ENCODE peak calls at places on chromosomes 6 and 20, in seven cellular contexts. One of them, this sample, is unnamed.

GRCh38 chr6:43283514-43283901 is 14.6 kb upstream of the SLC22A7 start:
- DNase-seq in activated CD4-positive, CD25-positive, alpha-beta regulatory T cell: no peak
- DNase-seq in T-helper 2 cell: no peak
- DNase-seq in stimulated activated CD4-positive, alpha-beta T cell treated with anti-CD3 and anti-CD28 coated beads, Interleukin-12 subunit alpha, Interleukin-12 subunit beta, amount 100 ng/mL, for 48 hours: no peak
- DNase-seq in NCI-H1105: no peak
- DNase-seq in DMS79: no peak
- DNase-seq in PC-9: no peak
- DNase-seq in this sample: no peak

GRCh38 chr20:36532388-36532787 is 8.9 kb upstream of the MYL9 start:
- DNase-seq in PC-9: no peak
- DNase-seq in NCI-H1105: peak; percentile 12
- DNase-seq in DMS79: peak; percentile 21
- DNase-seq in T-helper 2 cell: no peak
- DNase-seq in stimulated activated CD4-positive, alpha-beta T cell treated with anti-CD3 and anti-CD28 coated beads, Interleukin-12 subunit alpha, Interleukin-12 subunit beta, amount 100 ng/mL, for 48 hours: no peak
- DNase-seq in activated CD4-positive, CD25-positive, alpha-beta regulatory T cell: no peak
- DNase-seq in this sample: no peak

GRCh38 chr20:24432057-24432456 is 37.4 kb upstream of the SYNDIG1 start:
- DNase-seq in PC-9: no peak
- DNase-seq in T-helper 2 cell: no peak
- DNase-seq in stimulated activated CD4-positive, alpha-beta T cell treated with anti-CD3 and anti-CD28 coated beads, Interleukin-12 subunit alpha, Interleukin-12 subunit beta, amount 100 ng/mL, for 48 hours: no peak
- DNase-seq in DMS79: no peak
- DNase-seq in NCI-H1105: no peak
- DNase-seq in activated CD4-positive, CD25-positive, alpha-beta regulatory T cell: no peak
- DNase-seq in this sample: no peak

GRCh38 chr20:34980543-34981213 is 25.0 kb downstream of the MYH7B start:
- DNase-seq in NCI-H1105: no peak
- DNase-seq in activated CD4-positive, CD25-positive, alpha-beta regulatory T cell: no peak
- DNase-seq in T-helper 2 cell: no peak
- DNase-seq in stimulated activated CD4-positive, alpha-beta T cell treated with anti-CD3 and anti-CD28 coated beads, Interleukin-12 subunit alpha, Interleukin-12 subunit beta, amount 100 ng/mL, for 48 hours: no peak
- DNase-seq in PC-9: no peak
- DNase-seq in DMS79: no peak
- DNase-seq in this sample: no peak

GRCh38 chr20:2692036-2692885 is at the start of gene EBF4:
- DNase-seq in NCI-H1105: peak; percentile 32
- DNase-seq in PC-9: no peak
- DNase-seq in T-helper 2 cell: peak; percentile 18
- DNase-seq in activated CD4-positive, CD25-positive, alpha-beta regulatory T cell: no peak
- DNase-seq in DMS79: no peak
- DNase-seq in stimulated activated CD4-positive, alpha-beta T cell treated with anti-CD3 and anti-CD28 coated beads, Interleukin-12 subunit alpha, Interleukin-12 subunit beta, amount 100 ng/mL, for 48 hours: no peak
- DNase-seq in this sample: no peak

GRCh38 chr20:2805682-2806350 is 5.4 kb upstream of the CPXM1 start:
- DNase-seq in PC-9: no peak
- DNase-seq in NCI-H1105: no peak
- DNase-seq in stimulated activated CD4-positive, alpha-beta T cell treated with anti-CD3 and anti-CD28 coated beads, Interleukin-12 subunit alpha, Interleukin-12 subunit beta, amount 100 ng/mL, for 48 hours: no peak
- DNase-seq in DMS79: no peak
- DNase-seq in activated CD4-positive, CD25-positive, alpha-beta regulatory T cell: no peak
- DNase-seq in T-helper 2 cell: no peak
- DNase-seq in this sample: no peak

GRCh38 chr6:166540631-166541331 is 45.7 kb downstream of the RAMACL start:
- DNase-seq in NCI-H1105: no peak
- DNase-seq in T-helper 2 cell: peak; percentile 71
- DNase-seq in PC-9: no peak
- DNase-seq in stimulated activated CD4-positive, alpha-beta T cell treated with anti-CD3 and anti-CD28 coated beads, Interleukin-12 subunit alpha, Interleukin-12 subunit beta, amount 100 ng/mL, for 48 hours: peak; percentile 39
- DNase-seq in activated CD4-positive, CD25-positive, alpha-beta regulatory T cell: peak; percentile 24
- DNase-seq in DMS79: no peak
- DNase-seq in this sample: no peak

GRCh38 chr20:2135018-2135417 is 33.4 kb downstream of the STK35 start:
- DNase-seq in stimulated activated CD4-positive, alpha-beta T cell treated with anti-CD3 and anti-CD28 coated beads, Interleukin-12 subunit alpha, Interleukin-12 subunit beta, amount 100 ng/mL, for 48 hours: no peak
- DNase-seq in activated CD4-positive, CD25-positive, alpha-beta regulatory T cell: no peak
- DNase-seq in NCI-H1105: no peak
- DNase-seq in DMS79: no peak
- DNase-seq in T-helper 2 cell: no peak
- DNase-seq in PC-9: no peak
- DNase-seq in this sample: no peak

GRCh38 chr20:32188376-32189122 is 19.0 kb downstream of the PLAGL2 start:
- DNase-seq in T-helper 2 cell: no peak
- DNase-seq in DMS79: no peak
- DNase-seq in PC-9: no peak
- DNase-seq in activated CD4-positive, CD25-positive, alpha-beta regulatory T cell: no peak
- DNase-seq in stimulated activated CD4-positive, alpha-beta T cell treated with anti-CD3 and anti-CD28 coated beads, Interleukin-12 subunit alpha, Interleukin-12 subunit beta, amount 100 ng/mL, for 48 hours: no peak
- DNase-seq in NCI-H1105: no peak
- DNase-seq in this sample: peak; percentile 39

GRCh38 chr6:78308025-78308424 is 559.3 kb upstream of the IRAK1BP1 start:
- DNase-seq in activated CD4-positive, CD25-positive, alpha-beta regulatory T cell: no peak
- DNase-seq in NCI-H1105: no peak
- DNase-seq in stimulated activated CD4-positive, alpha-beta T cell treated with anti-CD3 and anti-CD28 coated beads, Interleukin-12 subunit alpha, Interleukin-12 subunit beta, amount 100 ng/mL, for 48 hours: no peak
- DNase-seq in T-helper 2 cell: no peak
- DNase-seq in PC-9: no peak
- DNase-seq in DMS79: no peak
- DNase-seq in this sample: no peak

GRCh38 chr20:39117486-39117885 is 155.3 kb downstream of the DHX35 start:
- DNase-seq in stimulated activated CD4-positive, alpha-beta T cell treated with anti-CD3 and anti-CD28 coated beads, Interleukin-12 subunit alpha, Interleukin-12 subunit beta, amount 100 ng/mL, for 48 hours: no peak
- DNase-seq in NCI-H1105: peak; percentile 10
- DNase-seq in T-helper 2 cell: no peak
- DNase-seq in DMS79: no peak
- DNase-seq in PC-9: peak; percentile 64
- DNase-seq in activated CD4-positive, CD25-positive, alpha-beta regulatory T cell: no peak
- DNase-seq in this sample: no peak

GRCh38 chr20:24980321-24981053 is 12.1 kb downstream of the APMAP start:
- DNase-seq in activated CD4-positive, CD25-positive, alpha-beta regulatory T cell: no peak
- DNase-seq in PC-9: no peak
- DNase-seq in stimulated activated CD4-positive, alpha-beta T cell treated with anti-CD3 and anti-CD28 coated beads, Interleukin-12 subunit alpha, Interleukin-12 subunit beta, amount 100 ng/mL, for 48 hours: no peak
- DNase-seq in NCI-H1105: no peak
- DNase-seq in DMS79: no peak
- DNase-seq in T-helper 2 cell: no peak
- DNase-seq in this sample: no peak

GRCh38 chr6:170147056-170147787 is 143.7 kb downstream of the DLL1 start:
- DNase-seq in PC-9: no peak
- DNase-seq in NCI-H1105: no peak
- DNase-seq in DMS79: no peak
- DNase-seq in T-helper 2 cell: peak; percentile 5
- DNase-seq in activated CD4-positive, CD25-positive, alpha-beta regulatory T cell: no peak
- DNase-seq in stimulated activated CD4-positive, alpha-beta T cell treated with anti-CD3 and anti-CD28 coated beads, Interleukin-12 subunit alpha, Interleukin-12 subunit beta, amount 100 ng/mL, for 48 hours: no peak
- DNase-seq in this sample: peak; percentile 46

GRCh38 chr20:38751360-38751976 is 3.2 kb downstream of the ACTR5 start:
- DNase-seq in T-helper 2 cell: no peak
- DNase-seq in PC-9: peak; percentile 41
- DNase-seq in activated CD4-positive, CD25-positive, alpha-beta regulatory T cell: no peak
- DNase-seq in stimulated activated CD4-positive, alpha-beta T cell treated with anti-CD3 and anti-CD28 coated beads, Interleukin-12 subunit alpha, Interleukin-12 subunit beta, amount 100 ng/mL, for 48 hours: no peak
- DNase-seq in NCI-H1105: peak; percentile 8
- DNase-seq in DMS79: no peak
- DNase-seq in this sample: no peak

GRCh38 chr6:42911171-42912021 is 4.5 kb upstream of the PTCRA start:
- DNase-seq in activated CD4-positive, CD25-positive, alpha-beta regulatory T cell: no peak
- DNase-seq in stimulated activated CD4-positive, alpha-beta T cell treated with anti-CD3 and anti-CD28 coated beads, Interleukin-12 subunit alpha, Interleukin-12 subunit beta, amount 100 ng/mL, for 48 hours: no peak
- DNase-seq in DMS79: no peak
- DNase-seq in T-helper 2 cell: no peak
- DNase-seq in NCI-H1105: no peak
- DNase-seq in PC-9: no peak
- DNase-seq in this sample: no peak

GRCh38 chr6:157982580-157983438 is 1.1 kb downstream of the SYNJ2 start:
- DNase-seq in activated CD4-positive, CD25-positive, alpha-beta regulatory T cell: no peak
- DNase-seq in DMS79: no peak
- DNase-seq in PC-9: peak; percentile 42
- DNase-seq in NCI-H1105: no peak
- DNase-seq in stimulated activated CD4-positive, alpha-beta T cell treated with anti-CD3 and anti-CD28 coated beads, Interleukin-12 subunit alpha, Interleukin-12 subunit beta, amount 100 ng/mL, for 48 hours: no peak
- DNase-seq in T-helper 2 cell: no peak
- DNase-seq in this sample: no peak

GRCh38 chr6:38638941-38639497 is 710 bp downstream of the BTBD9 start:
- DNase-seq in activated CD4-positive, CD25-positive, alpha-beta regulatory T cell: peak; percentile 14
- DNase-seq in PC-9: peak; percentile 41
- DNase-seq in NCI-H1105: peak; percentile 12
- DNase-seq in stimulated activated CD4-positive, alpha-beta T cell treated with anti-CD3 and anti-CD28 coated beads, Interleukin-12 subunit alpha, Interleukin-12 subunit beta, amount 100 ng/mL, for 48 hours: peak; percentile 48
- DNase-seq in T-helper 2 cell: peak; percentile 49
- DNase-seq in DMS79: peak; percentile 33
- DNase-seq in this sample: no peak

GRCh38 chr20:10806539-10806938 is 132.7 kb upstream of the JAG1 start:
- DNase-seq in T-helper 2 cell: no peak
- DNase-seq in activated CD4-positive, CD25-positive, alpha-beta regulatory T cell: no peak
- DNase-seq in NCI-H1105: no peak
- DNase-seq in stimulated activated CD4-positive, alpha-beta T cell treated with anti-CD3 and anti-CD28 coated beads, Interleukin-12 subunit alpha, Interleukin-12 subunit beta, amount 100 ng/mL, for 48 hours: no peak
- DNase-seq in PC-9: no peak
- DNase-seq in DMS79: no peak
- DNase-seq in this sample: no peak

GRCh38 chr20:47412073-47412472 is 55.6 kb upstream of the ZMYND8 start:
- DNase-seq in stimulated activated CD4-positive, alpha-beta T cell treated with anti-CD3 and anti-CD28 coated beads, Interleukin-12 subunit alpha, Interleukin-12 subunit beta, amount 100 ng/mL, for 48 hours: no peak
- DNase-seq in PC-9: no peak
- DNase-seq in T-helper 2 cell: no peak
- DNase-seq in activated CD4-positive, CD25-positive, alpha-beta regulatory T cell: no peak
- DNase-seq in NCI-H1105: no peak
- DNase-seq in DMS79: no peak
- DNase-seq in this sample: no peak

GRCh38 chr6:6105472-6106036 is 98.8 kb upstream of the NRN1 start:
- DNase-seq in DMS79: no peak
- DNase-seq in T-helper 2 cell: no peak
- DNase-seq in PC-9: no peak
- DNase-seq in stimulated activated CD4-positive, alpha-beta T cell treated with anti-CD3 and anti-CD28 coated beads, Interleukin-12 subunit alpha, Interleukin-12 subunit beta, amount 100 ng/mL, for 48 hours: no peak
- DNase-seq in NCI-H1105: no peak
- DNase-seq in activated CD4-positive, CD25-positive, alpha-beta regulatory T cell: no peak
- DNase-seq in this sample: no peak

GRCh38 chr6:10759312-10759839 is 11.8 kb downstream of the TMEM14B start:
- DNase-seq in activated CD4-positive, CD25-positive, alpha-beta regulatory T cell: no peak
- DNase-seq in DMS79: no peak
- DNase-seq in PC-9: peak; percentile 95
- DNase-seq in stimulated activated CD4-positive, alpha-beta T cell treated with anti-CD3 and anti-CD28 coated beads, Interleukin-12 subunit alpha, Interleukin-12 subunit beta, amount 100 ng/mL, for 48 hours: no peak
- DNase-seq in NCI-H1105: no peak
- DNase-seq in T-helper 2 cell: peak; percentile 3
- DNase-seq in this sample: no peak

GRCh38 chr20:4170621-4171537 is 155.5 kb upstream of the RNF24 start:
- DNase-seq in NCI-H1105: no peak
- DNase-seq in T-helper 2 cell: no peak
- DNase-seq in PC-9: no peak
- DNase-seq in stimulated activated CD4-positive, alpha-beta T cell treated with anti-CD3 and anti-CD28 coated beads, Interleukin-12 subunit alpha, Interleukin-12 subunit beta, amount 100 ng/mL, for 48 hours: no peak
- DNase-seq in activated CD4-positive, CD25-positive, alpha-beta regulatory T cell: no peak
- DNase-seq in DMS79: no peak
- DNase-seq in this sample: no peak

GRCh38 chr20:63182425-63182824 is 33.5 kb downstream of the YTHDF1 start:
- DNase-seq in NCI-H1105: no peak
- DNase-seq in activated CD4-positive, CD25-positive, alpha-beta regulatory T cell: no peak
- DNase-seq in DMS79: no peak
- DNase-seq in PC-9: no peak
- DNase-seq in T-helper 2 cell: no peak
- DNase-seq in stimulated activated CD4-positive, alpha-beta T cell treated with anti-CD3 and anti-CD28 coated beads, Interleukin-12 subunit alpha, Interleukin-12 subunit beta, amount 100 ng/mL, for 48 hours: no peak
- DNase-seq in this sample: no peak

GRCh38 chr6:13120483-13121482 is 207.6 kb downstream of the TBC1D7 start:
- DNase-seq in NCI-H1105: no peak
- DNase-seq in activated CD4-positive, CD25-positive, alpha-beta regulatory T cell: no peak
- DNase-seq in PC-9: no peak
- DNase-seq in T-helper 2 cell: no peak
- DNase-seq in DMS79: no peak
- DNase-seq in stimulated activated CD4-positive, alpha-beta T cell treated with anti-CD3 and anti-CD28 coated beads, Interleukin-12 subunit alpha, Interleukin-12 subunit beta, amount 100 ng/mL, for 48 hours: no peak
- DNase-seq in this sample: no peak

GRCh38 chr20:4814696-4815252 is 93.1 kb downstream of the PRND start:
- DNase-seq in DMS79: no peak
- DNase-seq in activated CD4-positive, CD25-positive, alpha-beta regulatory T cell: peak; percentile 33
- DNase-seq in NCI-H1105: no peak
- DNase-seq in stimulated activated CD4-positive, alpha-beta T cell treated with anti-CD3 and anti-CD28 coated beads, Interleukin-12 subunit alpha, Interleukin-12 subunit beta, amount 100 ng/mL, for 48 hours: peak; percentile 60
- DNase-seq in T-helper 2 cell: peak; percentile 90
- DNase-seq in PC-9: no peak
- DNase-seq in this sample: no peak

GRCh38 chr20:48789185-48789668 is 38.6 kb downstream of the PREX1 start:
- DNase-seq in T-helper 2 cell: no peak
- DNase-seq in PC-9: no peak
- DNase-seq in activated CD4-positive, CD25-positive, alpha-beta regulatory T cell: peak; percentile 17
- DNase-seq in stimulated activated CD4-positive, alpha-beta T cell treated with anti-CD3 and anti-CD28 coated beads, Interleukin-12 subunit alpha, Interleukin-12 subunit beta, amount 100 ng/mL, for 48 hours: no peak
- DNase-seq in DMS79: no peak
- DNase-seq in NCI-H1105: no peak
- DNase-seq in this sample: no peak

GRCh38 chr6:159969921-159970320 is 1.0 kb downstream of the IGF2R start:
- DNase-seq in PC-9: peak; percentile 39
- DNase-seq in T-helper 2 cell: no peak
- DNase-seq in DMS79: peak; percentile 8
- DNase-seq in NCI-H1105: peak; percentile 56
- DNase-seq in activated CD4-positive, CD25-positive, alpha-beta regulatory T cell: no peak
- DNase-seq in stimulated activated CD4-positive, alpha-beta T cell treated with anti-CD3 and anti-CD28 coated beads, Interleukin-12 subunit alpha, Interleukin-12 subunit beta, amount 100 ng/mL, for 48 hours: no peak
- DNase-seq in this sample: no peak

GRCh38 chr6:17768388-17768787 is 61.7 kb upstream of the NUP153 start:
- DNase-seq in NCI-H1105: no peak
- DNase-seq in DMS79: no peak
- DNase-seq in activated CD4-positive, CD25-positive, alpha-beta regulatory T cell: no peak
- DNase-seq in T-helper 2 cell: no peak
- DNase-seq in PC-9: no peak
- DNase-seq in stimulated activated CD4-positive, alpha-beta T cell treated with anti-CD3 and anti-CD28 coated beads, Interleukin-12 subunit alpha, Interleukin-12 subunit beta, amount 100 ng/mL, for 48 hours: no peak
- DNase-seq in this sample: no peak

GRCh38 chr6:138428943-138429616 is 25.1 kb downstream of the HEBP2 start:
- DNase-seq in PC-9: peak; percentile 55
- DNase-seq in NCI-H1105: peak; percentile 55
- DNase-seq in stimulated activated CD4-positive, alpha-beta T cell treated with anti-CD3 and anti-CD28 coated beads, Interleukin-12 subunit alpha, Interleukin-12 subunit beta, amount 100 ng/mL, for 48 hours: no peak
- DNase-seq in T-helper 2 cell: peak; percentile 11
- DNase-seq in DMS79: no peak
- DNase-seq in activated CD4-positive, CD25-positive, alpha-beta regulatory T cell: no peak
- DNase-seq in this sample: no peak

GRCh38 chr6:141451508-141452353 is 681.0 kb upstream of the GJE1 start:
- DNase-seq in stimulated activated CD4-positive, alpha-beta T cell treated with anti-CD3 and anti-CD28 coated beads, Interleukin-12 subunit alpha, Interleukin-12 subunit beta, amount 100 ng/mL, for 48 hours: no peak
- DNase-seq in activated CD4-positive, CD25-positive, alpha-beta regulatory T cell: no peak
- DNase-seq in NCI-H1105: no peak
- DNase-seq in T-helper 2 cell: no peak
- DNase-seq in DMS79: no peak
- DNase-seq in PC-9: no peak
- DNase-seq in this sample: no peak

GRCh38 chr6:158758464-158758863 is 60.7 kb downstream of the EZR start:
- DNase-seq in NCI-H1105: peak; percentile 91
- DNase-seq in activated CD4-positive, CD25-positive, alpha-beta regulatory T cell: no peak
- DNase-seq in stimulated activated CD4-positive, alpha-beta T cell treated with anti-CD3 and anti-CD28 coated beads, Interleukin-12 subunit alpha, Interleukin-12 subunit beta, amount 100 ng/mL, for 48 hours: no peak
- DNase-seq in T-helper 2 cell: no peak
- DNase-seq in DMS79: no peak
- DNase-seq in PC-9: no peak
- DNase-seq in this sample: no peak

GRCh38 chr6:156944412-156944811 is 167.2 kb downstream of the ARID1B start:
- DNase-seq in T-helper 2 cell: no peak
- DNase-seq in DMS79: no peak
- DNase-seq in NCI-H1105: no peak
- DNase-seq in stimulated activated CD4-positive, alpha-beta T cell treated with anti-CD3 and anti-CD28 coated beads, Interleukin-12 subunit alpha, Interleukin-12 subunit beta, amount 100 ng/mL, for 48 hours: no peak
- DNase-seq in PC-9: no peak
- DNase-seq in activated CD4-positive, CD25-positive, alpha-beta regulatory T cell: no peak
- DNase-seq in this sample: no peak

GRCh38 chr6:52288216-52288615 is 3.7 kb upstream of the MCM3 start:
- DNase-seq in stimulated activated CD4-positive, alpha-beta T cell treated with anti-CD3 and anti-CD28 coated beads, Interleukin-12 subunit alpha, Interleukin-12 subunit beta, amount 100 ng/mL, for 48 hours: no peak
- DNase-seq in activated CD4-positive, CD25-positive, alpha-beta regulatory T cell: no peak
- DNase-seq in T-helper 2 cell: no peak
- DNase-seq in NCI-H1105: no peak
- DNase-seq in PC-9: no peak
- DNase-seq in DMS79: no peak
- DNase-seq in this sample: no peak

GRCh38 chr6:146312606-146313005 is 231.0 kb upstream of the RAB32 start:
- DNase-seq in DMS79: no peak
- DNase-seq in NCI-H1105: no peak
- DNase-seq in PC-9: no peak
- DNase-seq in stimulated activated CD4-positive, alpha-beta T cell treated with anti-CD3 and anti-CD28 coated beads, Interleukin-12 subunit alpha, Interleukin-12 subunit beta, amount 100 ng/mL, for 48 hours: no peak
- DNase-seq in activated CD4-positive, CD25-positive, alpha-beta regulatory T cell: no peak
- DNase-seq in T-helper 2 cell: no peak
- DNase-seq in this sample: no peak

GRCh38 chr6:108684809-108685329 is 124.2 kb downstream of the FOXO3 start:
- DNase-seq in NCI-H1105: no peak
- DNase-seq in stimulated activated CD4-positive, alpha-beta T cell treated with anti-CD3 and anti-CD28 coated beads, Interleukin-12 subunit alpha, Interleukin-12 subunit beta, amount 100 ng/mL, for 48 hours: no peak
- DNase-seq in PC-9: peak; percentile 76
- DNase-seq in DMS79: no peak
- DNase-seq in T-helper 2 cell: peak; percentile 16
- DNase-seq in activated CD4-positive, CD25-positive, alpha-beta regulatory T cell: no peak
- DNase-seq in this sample: no peak

This sample was measured in right lobe of liver.